ENCODE peak calls at places on chromosomes 7 and 10, in seven cellular contexts. Q, C, T, W, R, E and D are unnamed samples.
A peak's percentile ranks its signal among the peaks of the same experiment; 100 is the strongest.

GRCh38 chr10:118957966-118958365 is 71.5 kb upstream of the NANOS1 start:
- DNase-seq in C (no peak), W (no peak), T (no peak), Q (no peak), R (peak; percentile 10), E (no peak), D (no peak)

GRCh38 chr10:35359056-35359455 is 22.7 kb downstream of the CCNY start:
- DNase-seq in R (no peak), Q (no peak), E (no peak), T (no peak), W (no peak), C (no peak), D (no peak)

GRCh38 chr10:118107040-118107439 is 60.3 kb upstream of the RAB11FIP2 start:
- DNase-seq in R (no peak), C (no peak), Q (no peak), E (no peak), T (no peak), W (no peak), D (no peak)

GRCh38 chr7:44083796-44084195 is 1.5 kb upstream of the POLM start:
- DNase-seq in C (no peak), Q (no peak), E (no peak), T (no peak), W (no peak), R (no peak), D (no peak)

GRCh38 chr10:44387853-44388251 is 3.0 kb upstream of the CXCL12 start:
- DNase-seq in W (no peak), C (no peak), R (no peak), T (no peak), Q (no peak), E (no peak), D (no peak)

GRCh38 chr7:157651366-157652160 is 314.8 kb downstream of the DNAJB6 start:
- DNase-seq in R (no peak), W (no peak), Q (peak; percentile 32), C (no peak), E (no peak), T (no peak), D (no peak)

GRCh38 chr10:103678104-103678526 is 177.3 kb downstream of the SH3PXD2A start:
- DNase-seq in T (peak; percentile 95), R (peak; percentile 88), E (no peak), C (peak; percentile 49), Q (peak; percentile 91), W (peak; percentile 79), D (peak; percentile 24)

GRCh38 chr7:24732646-24733413 is 24.4 kb downstream of the GSDME start:
- DNase-seq in W (no peak), E (no peak), C (peak; percentile 63), R (no peak), Q (no peak), T (no peak), D (no peak)

GRCh38 chr7:23594879-23595604 is 2.1 kb upstream of the CCDC126 start:
- DNase-seq in E (no peak), Q (no peak), C (peak; percentile 90), R (no peak), W (no peak), T (no peak), D (no peak)

GRCh38 chr7:3010161-3010560 is 33.5 kb downstream of the CARD11 start:
- DNase-seq in E (no peak), Q (no peak), R (no peak), W (no peak), T (no peak), C (no peak), D (no peak)

GRCh38 chr7:30237271-30237695 is 47.1 kb upstream of the ZNRF2 start:
- DNase-seq in T (no peak), E (no peak), C (no peak), W (peak; percentile 59), R (no peak), Q (no peak), D (no peak)

GRCh38 chr7:81449105-81449504 is 320.7 kb downstream of the HGF start:
- DNase-seq in W (no peak), C (no peak), R (no peak), T (no peak), E (no peak), Q (no peak), D (no peak)

GRCh38 chr10:132142396-132143161 is 44.2 kb upstream of the DPYSL4 start:
- DNase-seq in R (peak; percentile 34), E (peak; percentile 85), C (peak; percentile 42), Q (peak; percentile 72), W (peak; percentile 36), T (peak; percentile 59), D (no peak)

GRCh38 chr10:23630880-23631279 is 192.0 kb downstream of the OTUD1 start:
- DNase-seq in W (no peak), R (no peak), E (no peak), T (no peak), Q (no peak), C (no peak), D (no peak)

GRCh38 chr10:88097092-88097894 is 233.9 kb downstream of the PTEN start:
- DNase-seq in E (no peak), R (no peak), T (no peak), Q (no peak), C (peak; percentile 67), W (no peak), D (no peak)

GRCh38 chr7:13651167-13651566 is 338.3 kb downstream of the ETV1 start:
- DNase-seq in E (no peak), R (no peak), Q (no peak), C (no peak), T (no peak), W (no peak), D (no peak)

GRCh38 chr7:68697821-68698280 is 900.4 kb upstream of the AUTS2 start:
- DNase-seq in R (no peak), C (no peak), W (no peak), Q (no peak), T (no peak), E (no peak), D (no peak)

GRCh38 chr7:75716992-75717626 is 21.6 kb downstream of the HIP1 start:
- DNase-seq in W (no peak), E (no peak), R (no peak), T (no peak), Q (no peak), C (no peak), D (no peak)

DNA sequence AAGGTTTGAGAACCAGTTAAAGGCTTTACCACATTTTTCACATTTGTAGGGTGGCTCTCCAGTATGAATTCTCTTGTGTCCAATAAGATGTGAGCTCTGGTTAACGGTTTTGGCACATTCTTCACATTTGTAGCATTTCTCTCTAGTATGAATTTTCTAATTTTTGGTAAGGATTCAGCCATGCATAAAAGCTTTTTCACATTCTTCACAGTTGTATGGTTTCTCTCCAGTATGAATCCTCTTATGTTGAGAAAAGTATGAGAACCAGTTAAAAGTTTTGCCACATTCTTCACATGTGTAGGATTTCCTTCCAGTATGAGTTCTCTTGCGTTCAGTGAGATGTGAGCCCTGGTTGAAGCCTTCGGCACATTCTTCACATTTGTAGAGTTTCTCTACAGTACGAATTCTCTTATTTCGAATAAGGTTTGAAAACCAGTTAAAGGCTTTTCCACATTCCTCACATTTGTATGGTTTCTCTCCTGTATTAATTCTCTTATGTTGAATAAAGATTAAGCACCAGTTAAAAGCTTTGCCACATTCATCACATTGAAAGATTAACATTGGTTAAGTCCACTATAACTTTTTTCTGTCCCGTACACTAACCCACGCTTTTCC is 33.2 kb upstream of the ZNF479 start:
- DNase-seq in C (no peak), T (no peak), Q (no peak), R (no peak), W (no peak), E (no peak), D (no peak)
- TF ChIP-seq POLR2A in C (no peak), T (no peak), Q (no peak), R (no peak), W (no peak), E (no peak), D (no peak)

GRCh38 chr10:97318772-97319651 is at the start of gene FRAT1:
- DNase-seq in Q (peak; percentile 95), C (peak; percentile 92), E (peak; percentile 82), W (peak; percentile 93), R (peak; percentile 95), T (peak; percentile 93), D (peak; percentile 63)
- TF ChIP-seq POLR2A in Q (peak; percentile 84), C (peak; percentile 59), E (peak; percentile 36), W (peak; percentile 95), R (peak; percentile 23), T (peak; percentile 75), D (peak; percentile 84)

DNA sequence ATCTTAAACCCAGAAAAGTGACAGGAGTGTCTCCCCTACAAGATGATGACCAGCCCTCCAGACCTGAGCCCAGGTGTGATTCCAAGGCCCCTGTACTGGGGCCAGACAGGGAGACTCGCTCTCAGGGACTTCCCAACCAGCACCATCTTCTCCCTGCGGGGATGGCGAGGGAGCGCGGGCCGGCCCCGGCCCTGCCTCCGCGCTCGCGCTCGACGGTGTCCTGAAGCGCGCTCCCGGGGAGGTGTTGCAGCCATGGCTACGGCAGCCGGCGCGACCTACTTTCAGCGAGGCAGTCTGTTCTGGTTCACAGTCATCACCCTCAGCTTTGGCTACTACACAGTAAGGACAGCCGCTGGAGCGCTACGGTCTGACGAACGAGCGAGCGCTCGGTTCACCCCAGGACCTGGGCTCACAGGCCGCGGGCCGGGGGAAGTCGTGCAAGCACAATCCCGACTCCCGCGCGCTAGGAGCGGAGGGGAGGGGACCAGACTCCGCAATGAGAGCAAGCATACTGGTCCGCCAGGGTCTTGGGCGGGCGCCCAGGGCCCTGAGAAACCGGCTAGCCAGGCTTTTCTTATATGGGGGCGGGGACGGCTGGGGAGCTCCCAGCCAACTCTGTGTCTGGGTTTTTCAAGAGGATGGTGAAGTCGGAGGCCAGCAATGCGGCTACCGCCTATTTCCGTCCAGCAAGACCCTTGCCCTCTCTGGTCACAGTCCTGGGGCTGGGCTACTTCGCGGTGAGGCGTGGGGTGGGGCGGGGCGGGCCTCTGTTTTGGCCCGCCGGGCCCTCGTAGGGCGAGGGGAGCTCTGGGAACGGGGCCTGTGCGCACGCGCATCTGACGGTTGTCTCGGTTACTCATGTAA is at the start of gene TMEM254:
- DNase-seq in C (peak; percentile 94), R (peak; percentile 94), E (peak; percentile 89), W (peak; percentile 95), Q (peak; percentile 96), T (peak; percentile 93), D (peak; percentile 42)
- TF ChIP-seq POLR2A in C (peak; percentile 23), R (no peak), E (peak; percentile 74), W (peak; percentile 59), Q (no peak), T (no peak), D (no peak)

GRCh38 chr10:84838851-84839250 is 510.5 kb downstream of the CCSER2 start:
- DNase-seq in C (no peak), W (no peak), T (no peak), E (no peak), R (no peak), Q (no peak), D (no peak)

GRCh38 chr10:84837041-84837766 is 508.8 kb downstream of the CCSER2 start:
- DNase-seq in E (no peak), Q (no peak), T (no peak), R (no peak), W (no peak), C (no peak), D (no peak)

GRCh38 chr10:84842593-84842992 is 514.2 kb downstream of the CCSER2 start:
- DNase-seq in E (no peak), T (no peak), Q (no peak), W (peak; percentile 35), C (no peak), R (no peak), D (no peak)

DNA sequence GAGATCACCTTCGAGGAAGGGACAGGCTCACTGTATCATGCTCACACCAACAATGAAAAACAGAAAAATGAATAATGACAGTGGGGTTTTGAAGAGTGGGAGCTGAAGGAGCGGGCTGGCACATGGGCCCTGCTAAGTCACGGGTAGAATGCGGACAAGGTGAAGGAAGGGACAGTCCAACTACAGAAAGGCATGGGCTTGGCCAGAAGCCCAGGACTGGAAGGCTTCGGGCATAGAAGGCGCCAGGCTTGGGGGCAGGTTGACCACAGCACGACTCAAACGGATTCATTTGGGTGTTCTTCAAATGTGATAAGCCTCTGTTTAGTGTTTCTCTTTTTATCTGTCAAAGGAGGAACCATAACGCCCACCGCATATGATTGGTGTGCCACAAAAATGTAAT is 509.5 kb downstream of the CCSER2 start:
- DNase-seq in T (no peak), Q (peak; percentile 64), W (no peak), R (peak; percentile 61), E (no peak), C (no peak), D (no peak)
- TF ChIP-seq POLR2A in T (no peak), Q (no peak), W (no peak), R (no peak), E (no peak), C (no peak), D (no peak)